ENCODE peak calls at places on chromosomes 4 and X, in four cellular contexts. S is hepatocyte, T is K562, C is neural progenitor cell. W is an unnamed sample.

GRCh38 chr4:99817310-99817885 is 771 bp downstream of the DAPP1 start:
- DNase-seq in S (no peak), T (no peak), C (no peak), W (no peak)

GRCh38 chrX:103311401-103311785 is 603 bp upstream of the BEX2 start:
- DNase-seq in S (no peak), T (no peak), C (no peak), W (no peak)

GRCh38 chrX:115535844-115536243 is 25.1 kb upstream of the PLS3 start:
- DNase-seq in S (no peak), T (no peak), C (no peak), W (no peak)

GRCh38 chr4:170391066-170391754 is 301.5 kb upstream of the AADAT start:
- DNase-seq in S (no peak), T (no peak), C (peak; percentile 9), W (no peak)

GRCh38 chrX:34341258-34341657 is 209.1 kb upstream of the FAM47A start:
- DNase-seq in S (peak; percentile 7), T (no peak), C (peak; percentile 9), W (no peak)

GRCh38 chr4:52889778-52890400 is 27.8 kb downstream of the RASL11B start:
- DNase-seq in S (no peak), T (no peak), C (no peak), W (no peak)

GRCh38 chr4:108446554-108446953 is 173.8 kb upstream of the RPL34 start:
- DNase-seq in S (peak; percentile 78), T (no peak), C (no peak), W (no peak)

GRCh38 chr4:151304226-151304625 is 21.2 kb downstream of the SH3D19 start:
- DNase-seq in S (no peak), T (no peak), C (no peak), W (no peak)

GRCh38 chrX:131861088-131861787 is 161.9 kb upstream of the STK26 start:
- DNase-seq in S (no peak), T (no peak), C (no peak), W (no peak)

GRCh38 chr4:61924131-61924530 is 724.0 kb downstream of the ADGRL3 start:
- DNase-seq in S (no peak), T (no peak), C (no peak), W (no peak)

GRCh38 chrX:38232287-38232686 is 11.6 kb upstream of the SRPX start:
- DNase-seq in S (no peak), T (no peak), C (no peak), W (no peak)

GRCh38 chrX:13084611-13085010 is 40.2 kb upstream of the FAM9C start:
- DNase-seq in S (no peak), T (no peak), C (no peak), W (no peak)

GRCh38 chrX:13080128-13080795 is 35.8 kb upstream of the FAM9C start:
- DNase-seq in S (no peak), T (no peak), C (no peak), W (no peak)

GRCh38 chrX:13085533-13085932 is 41.1 kb upstream of the FAM9C start:
- DNase-seq in S (no peak), T (no peak), C (no peak), W (no peak)

GRCh38 chrX:13081385-13082285 is 37.2 kb upstream of the FAM9C start:
- DNase-seq in S (no peak), T (no peak), C (no peak), W (no peak)

DNA sequence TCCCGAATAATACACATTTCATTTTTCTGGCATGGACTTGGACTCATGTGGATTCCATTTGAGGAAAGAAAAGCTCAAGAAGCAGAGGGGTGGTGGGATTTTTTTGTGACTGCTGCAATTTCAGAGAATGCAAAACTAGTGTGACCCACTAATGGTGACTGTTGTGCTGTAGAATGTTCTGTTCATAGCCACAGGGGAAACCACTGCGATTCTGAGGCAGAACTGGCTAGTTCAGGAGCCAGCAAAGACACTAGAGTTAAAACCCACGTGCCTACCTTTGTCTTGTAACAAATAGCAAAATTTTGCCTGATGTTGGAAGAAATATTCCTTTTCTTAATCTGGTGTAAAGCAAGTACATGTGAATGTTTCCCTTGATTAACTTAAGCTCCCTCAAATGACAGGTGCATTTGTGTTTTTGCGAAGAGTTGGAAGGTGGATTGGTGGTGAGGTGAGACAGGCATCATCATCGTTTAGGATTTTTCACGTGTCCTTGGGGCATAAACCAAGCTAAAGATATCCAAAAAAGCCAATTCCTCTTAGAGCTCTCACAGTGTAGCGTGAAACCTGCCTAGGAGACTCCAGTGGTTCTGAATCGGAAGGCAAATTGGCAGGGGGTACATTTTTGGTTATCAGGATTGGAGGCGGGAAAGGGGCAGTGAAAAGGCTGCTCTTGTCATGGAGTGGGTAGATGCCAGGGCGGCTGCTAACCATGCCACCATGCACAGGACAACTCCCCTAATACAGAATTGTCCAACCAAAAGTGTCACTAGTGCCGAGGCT is 38.1 kb upstream of the FAM9C start:
- DNase-seq in S (no peak), T (no peak), C (no peak), W (no peak)
- H3K27ac ChIP-seq in S (peak overlapping the region; percentile 11), T (no peak overlapping the region), C (no peak overlapping the region), W (no peak overlapping the region)

DNA sequence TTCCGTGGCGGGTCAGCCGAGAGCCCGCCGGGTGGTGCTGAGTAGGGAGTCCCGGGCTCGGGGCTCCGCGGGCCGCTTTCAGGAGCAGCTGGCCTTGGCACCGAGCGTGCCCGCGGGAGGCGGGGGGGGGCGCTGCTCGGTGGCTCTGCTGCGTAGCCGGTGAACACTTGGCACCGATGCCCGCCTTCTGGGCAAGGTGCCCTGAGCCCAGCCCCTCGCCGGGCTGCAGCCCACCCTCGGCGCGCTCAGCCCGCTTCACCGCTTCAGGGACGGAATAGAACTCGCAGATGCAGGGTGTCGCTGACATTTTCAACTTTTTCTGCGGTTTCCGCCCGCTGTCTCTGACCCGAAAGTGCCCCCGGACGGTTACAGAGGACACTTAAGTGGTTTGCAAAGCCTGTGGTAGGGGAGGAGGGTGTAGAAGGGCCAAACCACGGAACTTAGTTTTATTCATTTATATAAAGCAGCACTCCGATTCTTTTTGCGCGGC is 659 bp downstream of the CD38 start:
- DNase-seq in S (peak; percentile 18), T (no peak), C (no peak), W (no peak)
- TF ChIP-seq EZH2 in S (peak; percentile 40), T (no peak), C (peak; percentile 81), W (no peak)

GRCh38 chr4:98493305-98493704 is 165.1 kb downstream of the TSPAN5 start:
- DNase-seq in S (no peak), T (no peak), C (no peak), W (no peak)

GRCh38 chr4:98496446-98496845 is 162.0 kb downstream of the TSPAN5 start:
- DNase-seq in S (no peak), T (no peak), C (no peak), W (no peak)

GRCh38 chr4:98491862-98492554 is 166.4 kb downstream of the TSPAN5 start:
- DNase-seq in S (peak; percentile 42), T (no peak), C (peak; percentile 26), W (no peak)
- H3K27ac ChIP-seq in S (peak overlapping the region; percentile 63), T (no peak overlapping the region), C (peak overlapping the region; percentile 64), W (no peak overlapping the region)

DNA sequence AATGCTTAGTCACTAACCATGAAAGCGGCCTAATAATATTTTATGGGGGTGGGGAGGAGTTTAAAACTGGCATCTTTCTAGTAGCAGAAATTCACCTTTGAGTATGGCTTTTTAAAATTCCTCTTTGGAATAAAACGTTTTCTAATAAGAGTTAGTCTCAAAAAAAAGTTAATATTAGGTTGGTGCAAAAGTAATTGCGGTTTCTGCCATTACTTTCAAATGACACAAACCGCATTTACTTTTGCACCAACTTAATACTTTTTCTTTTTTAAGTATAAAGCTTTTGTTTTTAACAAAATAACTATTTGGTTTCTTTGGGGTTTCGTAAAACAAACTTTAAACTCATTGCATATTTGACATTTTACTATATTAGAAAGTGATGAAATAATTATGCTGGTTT is 68.4 kb downstream of the FBXO8 start:
- DNase-seq in S (no peak), T (no peak), C (no peak), W (no peak)
- TF ChIP-seq EZH2 in S (no peak), T (no peak), C (no peak), W (no peak)

GRCh38 chr4:168797738-168798375 is 212.2 kb downstream of the CBR4 start:
- DNase-seq in S (no peak), T (no peak), C (no peak), W (peak; percentile 82)
- H3K27ac ChIP-seq in S (peak overlapping the region; percentile 87), T (no peak overlapping the region), C (no peak overlapping the region), W (peak overlapping the region; percentile 79)

GRCh38 chr4:145732895-145733880 is 53.2 kb downstream of the C4orf51 start:
- DNase-seq in S (peak; percentile 97), T (peak; percentile 92), C (peak; percentile 95), W (peak; percentile 22)
- TF ChIP-seq EZH2 in S (no peak), T (no peak), C (no peak), W (no peak)

DNA sequence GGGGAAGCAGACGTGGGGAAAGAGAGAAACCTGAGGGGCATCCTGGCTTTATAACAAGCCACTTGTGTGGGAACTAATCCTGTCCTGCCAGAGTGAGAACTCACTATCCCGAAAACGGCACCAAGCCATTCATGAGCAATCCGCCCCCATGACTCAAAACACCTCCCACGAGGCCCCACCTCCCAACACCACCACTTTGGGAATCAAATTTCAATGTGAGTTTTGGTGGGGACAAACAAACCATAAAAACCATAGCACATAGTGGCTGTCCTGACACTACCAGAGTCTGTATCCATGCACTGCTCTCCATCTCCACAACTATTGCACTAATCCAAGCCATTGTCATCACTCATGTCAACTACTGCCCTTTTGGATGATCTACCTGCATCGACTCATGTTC is 28.5 kb upstream of the SEPTIN6 start:
- DNase-seq in S (no peak), T (no peak), C (no peak), W (no peak)
- H3K27ac ChIP-seq in S (no peak overlapping the region), T (no peak overlapping the region), C (no peak overlapping the region), W (no peak overlapping the region)

DNA sequence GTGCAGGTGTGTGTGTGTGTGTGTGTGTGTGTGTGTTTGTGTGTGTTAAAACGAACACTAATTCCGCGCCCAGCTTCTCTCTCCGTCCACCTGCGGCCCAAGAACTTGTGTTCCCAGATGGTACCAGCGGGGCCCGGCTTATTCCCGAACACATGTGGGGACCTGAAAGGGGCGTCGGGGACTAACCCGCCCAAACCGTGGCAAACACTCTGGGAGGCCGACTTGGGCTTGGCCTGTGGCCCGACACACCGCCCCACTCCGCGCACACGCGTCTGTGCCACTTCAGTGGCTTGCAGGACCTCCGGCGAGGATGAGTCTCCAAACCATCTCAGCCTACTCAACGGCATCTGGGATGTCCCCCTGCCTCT is 870 bp upstream of the HHIP start:
- DNase-seq in S (peak; percentile 14), T (no peak), C (peak; percentile 15), W (no peak)
- TF ChIP-seq EZH2 in S (no peak), T (no peak), C (no peak), W (no peak)

GRCh38 chrX:112874614-112875013 is 34.0 kb upstream of the AMOT start:
- DNase-seq in S (no peak), T (no peak), C (no peak), W (no peak)
- H3K27ac ChIP-seq in S (no peak overlapping the region), T (no peak overlapping the region), C (no peak overlapping the region), W (no peak overlapping the region)